ENCODE peak calls at places on chromosomes 1 and 21, in nine cellular contexts. P is endothelial cell; C is natural killer cell treated with Interleukin-12 subunit alpha and Interleukin-12 subunit beta and Interleukin-15 and Interleukin-18, amount 100 ng/mL, for 72 hours; X is PC-9; L is cardiac muscle cell; U is fibroblast of mammary gland; E is stimulated activated CD4-positive, alpha-beta T cell treated with anti-CD3 and anti-CD28 coated beads, Interleukin-1b, Interleukin-23, amount 100 ng/mL, for 1 hour; Q is GM20000; B is A172. I is an unnamed sample.

GRCh38 chr1:223761416-223761815 is 49.1 kb downstream of the CAPN2 start:
- DNase-seq in P (no peak), C (no peak), X (no peak), L (peak; percentile 63), U (no peak), E (no peak), Q (no peak), B (no peak), I (no peak)

GRCh38 chr21:41171210-41171609 is 3.2 kb downstream of the BACE2 start:
- DNase-seq in P (no peak), C (no peak), X (peak; percentile 32), L (peak; percentile 12), U (no peak), E (no peak), Q (no peak), B (peak; percentile 42), I (no peak)

GRCh38 chr1:224183591-224184312 is 712 bp downstream of the DEGS1 start:
- DNase-seq in P (peak; percentile 50), C (peak; percentile 81), X (peak; percentile 57), L (peak; percentile 58), U (peak; percentile 69), E (no peak), Q (peak; percentile 79), B (peak; percentile 48), I (peak; percentile 67)

GRCh38 chr1:26942656-26943055 is 17.6 kb downstream of the KDF1 start:
- DNase-seq in P (no peak), C (no peak), X (no peak), L (no peak), U (no peak), E (no peak), Q (no peak), B (no peak), I (no peak)

GRCh38 chr1:55233149-55233777 is 18.1 kb upstream of the USP24 start:
- DNase-seq in P (no peak), C (no peak), X (no peak), L (no peak), U (no peak), E (no peak), Q (no peak), B (peak; percentile 32), I (no peak)

GRCh38 chr1:206769331-206769731 is 1.2 kb upstream of the IL19 start:
- DNase-seq in P (no peak), C (peak; percentile 93), X (no peak), L (no peak), U (no peak), E (no peak), Q (peak; percentile 76), B (no peak), I (no peak)

GRCh38 chr1:30473920-30474817 is 249.2 kb downstream of the MATN1 start:
- DNase-seq in P (no peak), C (no peak), X (no peak), L (no peak), U (no peak), E (no peak), Q (no peak), B (peak; percentile 2), I (no peak)

GRCh38 chr1:32500387-32501209 is 35.7 kb downstream of the ZBTB8B start:
- DNase-seq in P (peak; percentile 71), C (peak; percentile 64), X (peak; percentile 57), L (peak; percentile 76), U (peak; percentile 48), E (no peak), Q (peak; percentile 85), B (peak; percentile 11), I (peak; percentile 49)

GRCh38 chr21:39451332-39452206 is at the start of gene SH3BGR:
- DNase-seq in P (no peak), C (no peak), X (peak; percentile 24), L (peak; percentile 51), U (no peak), E (no peak), Q (no peak), B (no peak), I (no peak)

GRCh38 chr1:50720457-50721053 is 239.5 kb downstream of the FAF1 start:
- DNase-seq in P (no peak), C (no peak), X (no peak), L (no peak), U (no peak), E (no peak), Q (no peak), B (no peak), I (no peak)

GRCh38 chr1:159985456-159985855 is 31.4 kb upstream of the SLAMF9 start:
- DNase-seq in P (no peak), C (no peak), X (no peak), L (no peak), U (no peak), E (no peak), Q (no peak), B (no peak), I (no peak)

GRCh38 chr1:183022202-183023145 is 746 bp upstream of the LAMC1 start:
- DNase-seq in P (peak; percentile 40), C (no peak), X (peak; percentile 56), L (peak; percentile 98), U (peak; percentile 99), E (no peak), Q (peak; percentile 83), B (peak; percentile 95), I (peak; percentile 84)

GRCh38 chr1:220692436-220693228 is 2.5 kb downstream of the C1orf115 start:
- DNase-seq in P (no peak), C (no peak), X (no peak), L (peak; percentile 37), U (peak; percentile 12), E (no peak), Q (no peak), B (no peak), I (no peak)

GRCh38 chr1:24364975-24365678 is 46.0 kb downstream of the GRHL3 start:
- DNase-seq in P (no peak), C (no peak), X (peak; percentile 57), L (peak; percentile 74), U (peak; percentile 99), E (no peak), Q (peak; percentile 79), B (peak; percentile 74), I (peak; percentile 51)

GRCh38 chr1:211616231-211617031 is 37.5 kb upstream of the SLC30A1 start:
- DNase-seq in P (no peak), C (no peak), X (no peak), L (peak; percentile 91), U (no peak), E (no peak), Q (no peak), B (no peak), I (no peak)

GRCh38 chr1:240399381-240399780 is 212.6 kb downstream of the GREM2 start:
- DNase-seq in P (no peak), C (no peak), X (no peak), L (peak; percentile 91), U (peak; percentile 93), E (no peak), Q (no peak), B (peak; percentile 91), I (no peak)

GRCh38 chr1:114310771-114311251 is 157.1 kb upstream of the SYT6 start:
- DNase-seq in P (no peak), C (no peak), X (no peak), L (peak; percentile 97), U (peak; percentile 95), E (no peak), Q (no peak), B (peak; percentile 12), I (peak; percentile 2)

GRCh38 chr1:159798893-159799292 is 3.3 kb upstream of the FCRL6 start:
- DNase-seq in P (peak; percentile 60), C (no peak), X (peak; percentile 61), L (peak; percentile 91), U (peak; percentile 92), E (no peak), Q (peak; percentile 66), B (peak; percentile 98), I (peak; percentile 44)

GRCh38 chr1:183733610-183734219 is 71.2 kb upstream of the RGL1 start:
- DNase-seq in P (no peak), C (no peak), X (no peak), L (peak; percentile 58), U (no peak), E (no peak), Q (no peak), B (no peak), I (no peak)

GRCh38 chr1:223249854-223250631 is 107.0 kb upstream of the TLR5 start:
- DNase-seq in P (no peak), C (no peak), X (no peak), L (no peak), U (no peak), E (no peak), Q (no peak), B (no peak), I (no peak)

GRCh38 chr1:46747683-46748288 is 28.9 kb upstream of the EFCAB14 start:
- DNase-seq in P (peak; percentile 69), C (no peak), X (peak; percentile 67), L (peak; percentile 71), U (peak; percentile 49), E (no peak), Q (no peak), B (peak; percentile 48), I (no peak)

GRCh38 chr1:239421810-239422209 is 35.4 kb downstream of the CHRM3 start:
- DNase-seq in P (no peak), C (no peak), X (no peak), L (no peak), U (no peak), E (no peak), Q (no peak), B (no peak), I (no peak)

GRCh38 chr1:76219589-76219914 is 145.0 kb downstream of the ST6GALNAC3 start:
- DNase-seq in P (no peak), C (no peak), X (no peak), L (no peak), U (no peak), E (no peak), Q (no peak), B (no peak), I (no peak)

GRCh38 chr1:206503591-206504362 is 3.6 kb upstream of the RASSF5 start:
- DNase-seq in P (no peak), C (peak; percentile 90), X (peak; percentile 74), L (peak; percentile 96), U (peak; percentile 100), E (no peak), Q (peak; percentile 84), B (peak; percentile 100), I (peak; percentile 83)

GRCh38 chr1:234062166-234062565 is 157.7 kb downstream of the SLC35F3 start:
- DNase-seq in P (no peak), C (no peak), X (peak; percentile 7), L (no peak), U (no peak), E (no peak), Q (no peak), B (no peak), I (peak; percentile 51)

GRCh38 chr1:10733967-10734366 is 62.5 kb downstream of the CASZ1 start:
- DNase-seq in P (no peak), C (no peak), X (no peak), L (no peak), U (no peak), E (no peak), Q (peak; percentile 86), B (no peak), I (no peak)

GRCh38 chr21:25080706-25081495 is 526.4 kb downstream of the MRPL39 start:
- DNase-seq in P (no peak), C (no peak), X (no peak), L (no peak), U (peak; percentile 10), E (no peak), Q (no peak), B (no peak), I (no peak)

GRCh38 chr21:19603011-19603593 is 1199.5 kb upstream of the TMPRSS15 start:
- DNase-seq in P (no peak), C (no peak), X (no peak), L (no peak), U (no peak), E (no peak), Q (no peak), B (no peak), I (no peak)